ENCODE peak calls at places on chromosomes 5 and 9, in ten cellular contexts. One of them, this sample, is unnamed.

GRCh38 chr9:109064963-109065701 is 51.8 kb upstream of the CTNNAL1 start:
- DNase-seq in BE2C: no peak
- DNase-seq in pancreas: no peak
- DNase-seq in iPS DF 6.9: no peak
- DNase-seq in fibroblast of lung: peak; percentile 80
- DNase-seq in CD8-positive, alpha-beta memory T cell: no peak
- DNase-seq in neural progenitor cell: no peak
- DNase-seq in Panc1: no peak
- DNase-seq in spleen: no peak
- DNase-seq in heart right ventricle: no peak
- DNase-seq in this sample: no peak

GRCh38 chr5:11878846-11879245 is 25.4 kb downstream of the CTNND2 start:
- DNase-seq in pancreas: no peak
- DNase-seq in spleen: no peak
- DNase-seq in Panc1: no peak
- DNase-seq in heart right ventricle: no peak
- DNase-seq in fibroblast of lung: no peak
- DNase-seq in BE2C: no peak
- DNase-seq in neural progenitor cell: no peak
- DNase-seq in iPS DF 6.9: no peak
- DNase-seq in CD8-positive, alpha-beta memory T cell: no peak
- DNase-seq in this sample: no peak

GRCh38 chr5:80117446-80117845 is 82.3 kb downstream of the THBS4 start:
- DNase-seq in BE2C: no peak
- DNase-seq in Panc1: no peak
- DNase-seq in pancreas: no peak
- DNase-seq in iPS DF 6.9: no peak
- DNase-seq in spleen: no peak
- DNase-seq in CD8-positive, alpha-beta memory T cell: no peak
- DNase-seq in heart right ventricle: no peak
- DNase-seq in fibroblast of lung: peak; percentile 36
- DNase-seq in neural progenitor cell: no peak
- DNase-seq in this sample: no peak

GRCh38 chr5:113124914-113125313 is 148.3 kb downstream of the DCP2 start:
- DNase-seq in heart right ventricle: no peak
- DNase-seq in BE2C: no peak
- DNase-seq in iPS DF 6.9: no peak
- DNase-seq in Panc1: no peak
- DNase-seq in pancreas: no peak
- DNase-seq in CD8-positive, alpha-beta memory T cell: no peak
- DNase-seq in spleen: no peak
- DNase-seq in fibroblast of lung: no peak
- DNase-seq in neural progenitor cell: no peak
- DNase-seq in this sample: no peak

GRCh38 chr9:105244996-105245719 is 707 bp downstream of the SLC44A1 start:
- DNase-seq in pancreas: peak; percentile 84
- DNase-seq in iPS DF 6.9: peak; percentile 54
- DNase-seq in spleen: peak; percentile 91
- DNase-seq in neural progenitor cell: peak; percentile 53
- DNase-seq in Panc1: no peak
- DNase-seq in fibroblast of lung: peak; percentile 42
- DNase-seq in CD8-positive, alpha-beta memory T cell: peak; percentile 52
- DNase-seq in BE2C: peak; percentile 15
- DNase-seq in heart right ventricle: peak; percentile 34
- DNase-seq in this sample: peak; percentile 78

GRCh38 chr5:135212361-135213033 is 178.5 kb upstream of the PITX1 start:
- DNase-seq in fibroblast of lung: no peak
- DNase-seq in pancreas: no peak
- DNase-seq in iPS DF 6.9: no peak
- DNase-seq in neural progenitor cell: no peak
- DNase-seq in CD8-positive, alpha-beta memory T cell: no peak
- DNase-seq in spleen: peak; percentile 36
- DNase-seq in BE2C: no peak
- DNase-seq in heart right ventricle: no peak
- DNase-seq in Panc1: no peak
- DNase-seq in this sample: peak; percentile 16

GRCh38 chr9:32589083-32589713 is 16.2 kb upstream of the NDUFB6 start:
- DNase-seq in spleen: no peak
- DNase-seq in neural progenitor cell: peak; percentile 57
- DNase-seq in Panc1: no peak
- DNase-seq in heart right ventricle: no peak
- DNase-seq in BE2C: no peak
- DNase-seq in CD8-positive, alpha-beta memory T cell: no peak
- DNase-seq in pancreas: no peak
- DNase-seq in fibroblast of lung: peak; percentile 69
- DNase-seq in iPS DF 6.9: no peak
- DNase-seq in this sample: no peak

GRCh38 chr5:69217154-69217731 is 17.4 kb upstream of the CDK7 start:
- DNase-seq in iPS DF 6.9: no peak
- DNase-seq in heart right ventricle: no peak
- DNase-seq in Panc1: no peak
- DNase-seq in pancreas: no peak
- DNase-seq in fibroblast of lung: no peak
- DNase-seq in BE2C: no peak
- DNase-seq in neural progenitor cell: no peak
- DNase-seq in spleen: no peak
- DNase-seq in CD8-positive, alpha-beta memory T cell: no peak
- DNase-seq in this sample: no peak

GRCh38 chr5:25489834-25490538 is 845.2 kb upstream of the CDH10 start:
- DNase-seq in heart right ventricle: no peak
- DNase-seq in BE2C: no peak
- DNase-seq in fibroblast of lung: peak; percentile 64
- DNase-seq in CD8-positive, alpha-beta memory T cell: no peak
- DNase-seq in neural progenitor cell: no peak
- DNase-seq in Panc1: no peak
- DNase-seq in pancreas: no peak
- DNase-seq in spleen: no peak
- DNase-seq in iPS DF 6.9: no peak
- DNase-seq in this sample: no peak

DNA sequence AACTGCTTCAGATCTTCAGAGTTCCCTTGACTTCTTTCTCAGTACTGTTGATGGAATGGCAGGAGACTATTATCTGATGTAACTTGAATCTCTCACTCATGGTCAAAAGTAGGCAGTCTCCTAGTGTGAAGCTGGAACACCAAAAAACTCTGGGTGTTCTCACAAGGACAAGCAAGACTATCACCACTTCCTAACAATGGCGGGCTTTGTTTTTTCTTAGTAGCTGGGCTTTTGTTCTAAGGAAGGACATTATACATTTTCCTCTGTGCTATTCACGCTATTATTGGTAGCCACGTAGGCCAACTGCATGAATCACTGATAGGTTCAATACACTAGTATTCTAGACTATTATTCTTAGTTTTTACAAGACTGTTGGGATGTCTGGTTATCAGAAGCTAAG is 67.7 kb upstream of the ATG10 start:
- DNase-seq in neural progenitor cell: no peak
- DNase-seq in BE2C: no peak
- DNase-seq in heart right ventricle: no peak
- DNase-seq in CD8-positive, alpha-beta memory T cell: no peak
- DNase-seq in iPS DF 6.9: no peak
- DNase-seq in fibroblast of lung: no peak
- DNase-seq in spleen: no peak
- DNase-seq in pancreas: no peak
- DNase-seq in Panc1: no peak
- DNase-seq in this sample: no peak
- H3K4me1 ChIP-seq in neural progenitor cell: no peaks in the 10 kb centered on the region
- H3K4me1 ChIP-seq in BE2C: no peaks in the 10 kb centered on the region
- H3K4me1 ChIP-seq in heart right ventricle: peaks cover 7% of the 10 kb centered on the region
- H3K4me1 ChIP-seq in CD8-positive, alpha-beta memory T cell: no peaks in the 10 kb centered on the region
- H3K4me1 ChIP-seq in iPS DF 6.9: no peaks in the 10 kb centered on the region
- H3K4me1 ChIP-seq in fibroblast of lung: no peaks in the 10 kb centered on the region
- H3K4me1 ChIP-seq in spleen: peaks cover 7% of the 10 kb centered on the region
- H3K4me1 ChIP-seq in pancreas: no peaks in the 10 kb centered on the region
- H3K4me1 ChIP-seq in Panc1: no peaks in the 10 kb centered on the region
- H3K4me1 ChIP-seq in this sample: no peaks in the 10 kb centered on the region

GRCh38 chr9:127723013-127723412 is 7.1 kb downstream of the TTC16 start:
- DNase-seq in heart right ventricle: no peak
- DNase-seq in BE2C: no peak
- DNase-seq in spleen: no peak
- DNase-seq in Panc1: no peak
- DNase-seq in neural progenitor cell: no peak
- DNase-seq in iPS DF 6.9: no peak
- DNase-seq in CD8-positive, alpha-beta memory T cell: no peak
- DNase-seq in fibroblast of lung: no peak
- DNase-seq in pancreas: no peak
- DNase-seq in this sample: no peak
- H3K4me1 ChIP-seq in heart right ventricle: peaks cover 14% of the 10 kb centered on the region
- H3K4me1 ChIP-seq in BE2C: peaks cover 11% of the 10 kb centered on the region
- H3K4me1 ChIP-seq in spleen: peaks cover 28% of the 10 kb centered on the region
- H3K4me1 ChIP-seq in Panc1: peaks cover 3% of the 10 kb centered on the region
- H3K4me1 ChIP-seq in neural progenitor cell: no peaks in the 10 kb centered on the region
- H3K4me1 ChIP-seq in iPS DF 6.9: no peaks in the 10 kb centered on the region
- H3K4me1 ChIP-seq in CD8-positive, alpha-beta memory T cell: peaks cover 30% of the 10 kb centered on the region
- H3K4me1 ChIP-seq in fibroblast of lung: peaks cover 12% of the 10 kb centered on the region
- H3K4me1 ChIP-seq in pancreas: no peaks in the 10 kb centered on the region
- H3K4me1 ChIP-seq in this sample: no peaks in the 10 kb centered on the region

GRCh38 chr5:59565551-59565950 is 328.0 kb downstream of the PDE4D start:
- DNase-seq in Panc1: no peak
- DNase-seq in iPS DF 6.9: no peak
- DNase-seq in CD8-positive, alpha-beta memory T cell: no peak
- DNase-seq in pancreas: no peak
- DNase-seq in neural progenitor cell: no peak
- DNase-seq in BE2C: no peak
- DNase-seq in fibroblast of lung: no peak
- DNase-seq in heart right ventricle: no peak
- DNase-seq in spleen: no peak
- DNase-seq in this sample: no peak

GRCh38 chr5:59559847-59560246 is 333.7 kb downstream of the PDE4D start:
- DNase-seq in heart right ventricle: no peak
- DNase-seq in BE2C: no peak
- DNase-seq in CD8-positive, alpha-beta memory T cell: no peak
- DNase-seq in Panc1: no peak
- DNase-seq in iPS DF 6.9: no peak
- DNase-seq in pancreas: no peak
- DNase-seq in spleen: no peak
- DNase-seq in neural progenitor cell: no peak
- DNase-seq in fibroblast of lung: no peak
- DNase-seq in this sample: no peak

GRCh38 chr5:59560553-59560952 is 333.0 kb downstream of the PDE4D start:
- DNase-seq in heart right ventricle: no peak
- DNase-seq in iPS DF 6.9: no peak
- DNase-seq in pancreas: no peak
- DNase-seq in Panc1: no peak
- DNase-seq in neural progenitor cell: no peak
- DNase-seq in spleen: no peak
- DNase-seq in BE2C: no peak
- DNase-seq in fibroblast of lung: no peak
- DNase-seq in CD8-positive, alpha-beta memory T cell: no peak
- DNase-seq in this sample: no peak

GRCh38 chr5:59564895-59565294 is 328.6 kb downstream of the PDE4D start:
- DNase-seq in BE2C: no peak
- DNase-seq in iPS DF 6.9: no peak
- DNase-seq in fibroblast of lung: no peak
- DNase-seq in neural progenitor cell: no peak
- DNase-seq in spleen: no peak
- DNase-seq in heart right ventricle: no peak
- DNase-seq in CD8-positive, alpha-beta memory T cell: no peak
- DNase-seq in pancreas: no peak
- DNase-seq in Panc1: no peak
- DNase-seq in this sample: peak; percentile 31

DNA sequence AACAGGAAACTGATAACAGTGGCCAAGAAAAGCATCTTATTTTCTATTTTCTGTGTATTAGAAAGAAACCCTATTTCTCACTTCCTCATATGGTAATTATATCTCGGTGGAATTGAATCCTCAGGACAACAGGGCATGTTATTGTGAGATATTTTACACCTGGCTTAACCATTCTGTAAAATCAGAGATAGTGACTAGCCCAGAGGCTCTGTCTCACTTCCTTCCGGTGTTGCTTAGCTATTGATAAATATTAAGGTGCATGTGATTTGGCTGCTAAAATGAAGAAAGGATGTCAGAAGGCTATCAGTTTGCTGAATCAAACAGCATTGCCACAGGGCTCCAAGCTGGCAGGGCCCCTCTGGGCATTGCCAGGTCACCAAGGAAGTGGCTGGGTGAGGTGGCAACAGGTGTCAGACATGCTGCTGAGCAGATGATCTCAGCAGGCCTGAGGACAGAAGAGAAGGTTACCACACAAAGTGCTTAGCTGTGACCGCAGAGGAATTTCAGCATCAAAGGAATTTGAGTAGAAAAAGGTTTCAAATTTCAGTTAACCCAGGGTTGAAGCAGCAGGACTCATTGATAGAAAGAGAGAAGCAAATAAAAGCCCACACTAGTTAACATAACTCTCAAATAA is 330.7 kb downstream of the PDE4D start:
- DNase-seq in fibroblast of lung: peak; percentile 81
- DNase-seq in heart right ventricle: no peak
- DNase-seq in pancreas: peak; percentile 71
- DNase-seq in CD8-positive, alpha-beta memory T cell: peak; percentile 43
- DNase-seq in BE2C: no peak
- DNase-seq in Panc1: no peak
- DNase-seq in neural progenitor cell: peak; percentile 69
- DNase-seq in iPS DF 6.9: peak; percentile 43
- DNase-seq in spleen: peak; percentile 88
- DNase-seq in this sample: peak; percentile 33
- H3K4me1 ChIP-seq in fibroblast of lung: no peaks in the 10 kb centered on the region
- H3K4me1 ChIP-seq in heart right ventricle: no peaks in the 10 kb centered on the region
- H3K4me1 ChIP-seq in pancreas: peaks cover 28% of the 10 kb centered on the region
- H3K4me1 ChIP-seq in CD8-positive, alpha-beta memory T cell: no peaks in the 10 kb centered on the region
- H3K4me1 ChIP-seq in BE2C: peaks cover 4% of the 10 kb centered on the region
- H3K4me1 ChIP-seq in Panc1: no peaks in the 10 kb centered on the region
- H3K4me1 ChIP-seq in neural progenitor cell: peaks cover 21% of the 10 kb centered on the region
- H3K4me1 ChIP-seq in iPS DF 6.9: peaks cover 3% of the 10 kb centered on the region
- H3K4me1 ChIP-seq in spleen: peaks cover 36% of the 10 kb centered on the region
- H3K4me1 ChIP-seq in this sample: peaks cover 5% of the 10 kb centered on the region

GRCh38 chr5:10555134-10555733 is 8.6 kb upstream of the ANKRD33B start:
- DNase-seq in CD8-positive, alpha-beta memory T cell: no peak
- DNase-seq in BE2C: peak; percentile 72
- DNase-seq in heart right ventricle: no peak
- DNase-seq in fibroblast of lung: peak; percentile 89
- DNase-seq in spleen: no peak
- DNase-seq in pancreas: no peak
- DNase-seq in iPS DF 6.9: no peak
- DNase-seq in neural progenitor cell: no peak
- DNase-seq in Panc1: no peak
- DNase-seq in this sample: no peak

GRCh38 chr5:10559151-10559550 is 4.7 kb upstream of the ANKRD33B start:
- DNase-seq in CD8-positive, alpha-beta memory T cell: no peak
- DNase-seq in BE2C: no peak
- DNase-seq in neural progenitor cell: no peak
- DNase-seq in iPS DF 6.9: no peak
- DNase-seq in Panc1: no peak
- DNase-seq in spleen: no peak
- DNase-seq in heart right ventricle: no peak
- DNase-seq in fibroblast of lung: no peak
- DNase-seq in pancreas: no peak
- DNase-seq in this sample: no peak

GRCh38 chr5:10556893-10557746 is 6.8 kb upstream of the ANKRD33B start:
- DNase-seq in fibroblast of lung: no peak
- DNase-seq in heart right ventricle: no peak
- DNase-seq in Panc1: no peak
- DNase-seq in neural progenitor cell: no peak
- DNase-seq in spleen: no peak
- DNase-seq in pancreas: no peak
- DNase-seq in CD8-positive, alpha-beta memory T cell: no peak
- DNase-seq in BE2C: no peak
- DNase-seq in iPS DF 6.9: no peak
- DNase-seq in this sample: no peak

GRCh38 chr5:10557747-10558295 is 6.0 kb upstream of the ANKRD33B start:
- DNase-seq in iPS DF 6.9: no peak
- DNase-seq in neural progenitor cell: no peak
- DNase-seq in heart right ventricle: no peak
- DNase-seq in pancreas: no peak
- DNase-seq in CD8-positive, alpha-beta memory T cell: no peak
- DNase-seq in spleen: no peak
- DNase-seq in BE2C: no peak
- DNase-seq in Panc1: no peak
- DNase-seq in fibroblast of lung: peak; percentile 32
- DNase-seq in this sample: no peak

GRCh38 chr5:10556331-10556807 is 7.5 kb upstream of the ANKRD33B start:
- DNase-seq in CD8-positive, alpha-beta memory T cell: no peak
- DNase-seq in spleen: no peak
- DNase-seq in heart right ventricle: no peak
- DNase-seq in pancreas: no peak
- DNase-seq in iPS DF 6.9: no peak
- DNase-seq in Panc1: peak; percentile 48
- DNase-seq in neural progenitor cell: no peak
- DNase-seq in fibroblast of lung: peak; percentile 74
- DNase-seq in BE2C: no peak
- DNase-seq in this sample: no peak
- H3K4me1 ChIP-seq in CD8-positive, alpha-beta memory T cell: peaks cover 5% of the 10 kb centered on the region
- H3K4me1 ChIP-seq in spleen: peaks cover 71% of the 10 kb centered on the region
- H3K4me1 ChIP-seq in heart right ventricle: peaks cover 5% of the 10 kb centered on the region
- H3K4me1 ChIP-seq in pancreas: no peaks in the 10 kb centered on the region
- H3K4me1 ChIP-seq in iPS DF 6.9: peaks cover 5% of the 10 kb centered on the region
- H3K4me1 ChIP-seq in Panc1: peaks cover 36% of the 10 kb centered on the region
- H3K4me1 ChIP-seq in neural progenitor cell: peaks cover 10% of the 10 kb centered on the region
- H3K4me1 ChIP-seq in fibroblast of lung: peaks cover 34% of the 10 kb centered on the region
- H3K4me1 ChIP-seq in BE2C: no peaks in the 10 kb centered on the region
- H3K4me1 ChIP-seq in this sample: no peaks in the 10 kb centered on the region